ENCODE peak calls at places on chromosomes 6 and 20, in nine cellular contexts. One of them, this sample, is unnamed.

GRCh38 chr6:25927721-25928359 is 2.7 kb downstream of the SLC17A2 start:
- DNase-seq in NCI-H510A treated with DMSO at 0.1 percent for 48 hours: no peak
- DNase-seq in NCI-H2171: no peak
- DNase-seq in neuronal stem cell: no peak
- DNase-seq in B cell: no peak
- DNase-seq in stimulated activated CD8-positive, alpha-beta memory T cell treated with anti-CD3 and anti-CD28 coated beads, Interleukin-12 subunit alpha, Interleukin-12 subunit beta, amount 100 ng/mL, for 4 hours: no peak
- DNase-seq in 8988T: no peak
- DNase-seq in CD4-positive, alpha-beta T cell: no peak
- DNase-seq in NCI-H345: no peak
- DNase-seq in this sample: no peak

GRCh38 chr20:43189614-43190331 is at the start of gene PTPRT:
- DNase-seq in NCI-H510A treated with DMSO at 0.1 percent for 48 hours: no peak
- DNase-seq in NCI-H2171: no peak
- DNase-seq in neuronal stem cell: no peak
- DNase-seq in B cell: no peak
- DNase-seq in stimulated activated CD8-positive, alpha-beta memory T cell treated with anti-CD3 and anti-CD28 coated beads, Interleukin-12 subunit alpha, Interleukin-12 subunit beta, amount 100 ng/mL, for 4 hours: no peak
- DNase-seq in 8988T: peak; percentile 29
- DNase-seq in CD4-positive, alpha-beta T cell: no peak
- DNase-seq in NCI-H345: peak; percentile 43
- DNase-seq in this sample: no peak

GRCh38 chr6:75493400-75494064 is at the start of gene FILIP1:
- DNase-seq in NCI-H510A treated with DMSO at 0.1 percent for 48 hours: no peak
- DNase-seq in NCI-H2171: no peak
- DNase-seq in neuronal stem cell: no peak
- DNase-seq in B cell: no peak
- DNase-seq in stimulated activated CD8-positive, alpha-beta memory T cell treated with anti-CD3 and anti-CD28 coated beads, Interleukin-12 subunit alpha, Interleukin-12 subunit beta, amount 100 ng/mL, for 4 hours: no peak
- DNase-seq in 8988T: no peak
- DNase-seq in CD4-positive, alpha-beta T cell: no peak
- DNase-seq in NCI-H345: no peak
- DNase-seq in this sample: peak; percentile 13

GRCh38 chr6:26296857-26297648 is 67.9 kb upstream of the BTN3A2 start:
- DNase-seq in NCI-H510A treated with DMSO at 0.1 percent for 48 hours: no peak
- DNase-seq in NCI-H2171: no peak
- DNase-seq in neuronal stem cell: no peak
- DNase-seq in B cell: no peak
- DNase-seq in stimulated activated CD8-positive, alpha-beta memory T cell treated with anti-CD3 and anti-CD28 coated beads, Interleukin-12 subunit alpha, Interleukin-12 subunit beta, amount 100 ng/mL, for 4 hours: no peak
- DNase-seq in 8988T: no peak
- DNase-seq in CD4-positive, alpha-beta T cell: no peak
- DNase-seq in NCI-H345: no peak
- DNase-seq in this sample: no peak

GRCh38 chr6:77450924-77451323 is 12.4 kb downstream of the HTR1B start:
- DNase-seq in NCI-H510A treated with DMSO at 0.1 percent for 48 hours: no peak
- DNase-seq in NCI-H2171: no peak
- DNase-seq in neuronal stem cell: no peak
- DNase-seq in B cell: no peak
- DNase-seq in stimulated activated CD8-positive, alpha-beta memory T cell treated with anti-CD3 and anti-CD28 coated beads, Interleukin-12 subunit alpha, Interleukin-12 subunit beta, amount 100 ng/mL, for 4 hours: no peak
- DNase-seq in 8988T: no peak
- DNase-seq in CD4-positive, alpha-beta T cell: no peak
- DNase-seq in NCI-H345: no peak
- DNase-seq in this sample: no peak

GRCh38 chr20:23659989-23660837 is 22.5 kb upstream of the CST3 start:
- DNase-seq in NCI-H510A treated with DMSO at 0.1 percent for 48 hours: no peak
- DNase-seq in NCI-H2171: peak; percentile 61
- DNase-seq in neuronal stem cell: no peak
- DNase-seq in B cell: no peak
- DNase-seq in stimulated activated CD8-positive, alpha-beta memory T cell treated with anti-CD3 and anti-CD28 coated beads, Interleukin-12 subunit alpha, Interleukin-12 subunit beta, amount 100 ng/mL, for 4 hours: no peak
- DNase-seq in 8988T: no peak
- DNase-seq in CD4-positive, alpha-beta T cell: no peak
- DNase-seq in NCI-H345: no peak
- DNase-seq in this sample: no peak

GRCh38 chr6:12066297-12066696 is 54.2 kb downstream of the HIVEP1 start:
- DNase-seq in NCI-H510A treated with DMSO at 0.1 percent for 48 hours: no peak
- DNase-seq in NCI-H2171: no peak
- DNase-seq in neuronal stem cell: no peak
- DNase-seq in B cell: no peak
- DNase-seq in stimulated activated CD8-positive, alpha-beta memory T cell treated with anti-CD3 and anti-CD28 coated beads, Interleukin-12 subunit alpha, Interleukin-12 subunit beta, amount 100 ng/mL, for 4 hours: no peak
- DNase-seq in 8988T: no peak
- DNase-seq in CD4-positive, alpha-beta T cell: no peak
- DNase-seq in NCI-H345: no peak
- DNase-seq in this sample: no peak

GRCh38 chr20:40563296-40563950 is 125.6 kb downstream of the MAFB start:
- DNase-seq in NCI-H510A treated with DMSO at 0.1 percent for 48 hours: no peak
- DNase-seq in NCI-H2171: no peak
- DNase-seq in neuronal stem cell: no peak
- DNase-seq in B cell: no peak
- DNase-seq in stimulated activated CD8-positive, alpha-beta memory T cell treated with anti-CD3 and anti-CD28 coated beads, Interleukin-12 subunit alpha, Interleukin-12 subunit beta, amount 100 ng/mL, for 4 hours: no peak
- DNase-seq in 8988T: no peak
- DNase-seq in CD4-positive, alpha-beta T cell: no peak
- DNase-seq in NCI-H345: peak; percentile 32
- DNase-seq in this sample: no peak

GRCh38 chr6:134196568-134197301 is 121.2 kb downstream of the SGK1 start:
- DNase-seq in NCI-H510A treated with DMSO at 0.1 percent for 48 hours: no peak
- DNase-seq in NCI-H2171: no peak
- DNase-seq in neuronal stem cell: no peak
- DNase-seq in B cell: no peak
- DNase-seq in stimulated activated CD8-positive, alpha-beta memory T cell treated with anti-CD3 and anti-CD28 coated beads, Interleukin-12 subunit alpha, Interleukin-12 subunit beta, amount 100 ng/mL, for 4 hours: no peak
- DNase-seq in 8988T: no peak
- DNase-seq in CD4-positive, alpha-beta T cell: no peak
- DNase-seq in NCI-H345: no peak
- DNase-seq in this sample: no peak

GRCh38 chr20:4490595-4491280 is 231.0 kb upstream of the PRND start:
- DNase-seq in NCI-H510A treated with DMSO at 0.1 percent for 48 hours: no peak
- DNase-seq in NCI-H2171: no peak
- DNase-seq in neuronal stem cell: no peak
- DNase-seq in B cell: no peak
- DNase-seq in stimulated activated CD8-positive, alpha-beta memory T cell treated with anti-CD3 and anti-CD28 coated beads, Interleukin-12 subunit alpha, Interleukin-12 subunit beta, amount 100 ng/mL, for 4 hours: no peak
- DNase-seq in 8988T: no peak
- DNase-seq in CD4-positive, alpha-beta T cell: no peak
- DNase-seq in NCI-H345: no peak
- DNase-seq in this sample: peak; percentile 61

GRCh38 chr6:131819507-131820228 is 11.8 kb downstream of the ENPP1 start:
- DNase-seq in NCI-H510A treated with DMSO at 0.1 percent for 48 hours: no peak
- DNase-seq in NCI-H2171: no peak
- DNase-seq in neuronal stem cell: no peak
- DNase-seq in B cell: no peak
- DNase-seq in stimulated activated CD8-positive, alpha-beta memory T cell treated with anti-CD3 and anti-CD28 coated beads, Interleukin-12 subunit alpha, Interleukin-12 subunit beta, amount 100 ng/mL, for 4 hours: no peak
- DNase-seq in 8988T: no peak
- DNase-seq in CD4-positive, alpha-beta T cell: no peak
- DNase-seq in NCI-H345: no peak
- DNase-seq in this sample: no peak

GRCh38 chr6:13398421-13398994 is 70.2 kb upstream of the TBC1D7 start:
- DNase-seq in NCI-H510A treated with DMSO at 0.1 percent for 48 hours: no peak
- DNase-seq in NCI-H2171: no peak
- DNase-seq in neuronal stem cell: peak; percentile 23
- DNase-seq in B cell: no peak
- DNase-seq in stimulated activated CD8-positive, alpha-beta memory T cell treated with anti-CD3 and anti-CD28 coated beads, Interleukin-12 subunit alpha, Interleukin-12 subunit beta, amount 100 ng/mL, for 4 hours: no peak
- DNase-seq in 8988T: no peak
- DNase-seq in CD4-positive, alpha-beta T cell: no peak
- DNase-seq in NCI-H345: no peak
- DNase-seq in this sample: no peak

GRCh38 chr6:41021832-41022231 is 17.2 kb downstream of the UNC5CL start:
- DNase-seq in NCI-H510A treated with DMSO at 0.1 percent for 48 hours: no peak
- DNase-seq in NCI-H2171: no peak
- DNase-seq in neuronal stem cell: no peak
- DNase-seq in B cell: no peak
- DNase-seq in stimulated activated CD8-positive, alpha-beta memory T cell treated with anti-CD3 and anti-CD28 coated beads, Interleukin-12 subunit alpha, Interleukin-12 subunit beta, amount 100 ng/mL, for 4 hours: no peak
- DNase-seq in 8988T: no peak
- DNase-seq in CD4-positive, alpha-beta T cell: no peak
- DNase-seq in NCI-H345: no peak
- DNase-seq in this sample: peak; percentile 71

GRCh38 chr6:112296122-112296521 is 41.8 kb upstream of the LAMA4 start:
- DNase-seq in NCI-H510A treated with DMSO at 0.1 percent for 48 hours: no peak
- DNase-seq in NCI-H2171: no peak
- DNase-seq in neuronal stem cell: no peak
- DNase-seq in B cell: no peak
- DNase-seq in stimulated activated CD8-positive, alpha-beta memory T cell treated with anti-CD3 and anti-CD28 coated beads, Interleukin-12 subunit alpha, Interleukin-12 subunit beta, amount 100 ng/mL, for 4 hours: no peak
- DNase-seq in 8988T: no peak
- DNase-seq in CD4-positive, alpha-beta T cell: no peak
- DNase-seq in NCI-H345: no peak
- DNase-seq in this sample: no peak

GRCh38 chr20:63134201-63134612 is 81.7 kb downstream of the YTHDF1 start:
- DNase-seq in NCI-H510A treated with DMSO at 0.1 percent for 48 hours: no peak
- DNase-seq in NCI-H2171: no peak
- DNase-seq in neuronal stem cell: no peak
- DNase-seq in B cell: no peak
- DNase-seq in stimulated activated CD8-positive, alpha-beta memory T cell treated with anti-CD3 and anti-CD28 coated beads, Interleukin-12 subunit alpha, Interleukin-12 subunit beta, amount 100 ng/mL, for 4 hours: no peak
- DNase-seq in 8988T: no peak
- DNase-seq in CD4-positive, alpha-beta T cell: no peak
- DNase-seq in NCI-H345: no peak
- DNase-seq in this sample: no peak

GRCh38 chr6:158344534-158344933 is 32.3 kb downstream of the TULP4 start:
- DNase-seq in NCI-H510A treated with DMSO at 0.1 percent for 48 hours: no peak
- DNase-seq in NCI-H2171: no peak
- DNase-seq in neuronal stem cell: no peak
- DNase-seq in B cell: no peak
- DNase-seq in stimulated activated CD8-positive, alpha-beta memory T cell treated with anti-CD3 and anti-CD28 coated beads, Interleukin-12 subunit alpha, Interleukin-12 subunit beta, amount 100 ng/mL, for 4 hours: no peak
- DNase-seq in 8988T: no peak
- DNase-seq in CD4-positive, alpha-beta T cell: no peak
- DNase-seq in NCI-H345: no peak
- DNase-seq in this sample: no peak

GRCh38 chr20:2350606-2351005 is 30.1 kb upstream of the TGM6 start:
- DNase-seq in NCI-H510A treated with DMSO at 0.1 percent for 48 hours: no peak
- DNase-seq in NCI-H2171: no peak
- DNase-seq in neuronal stem cell: no peak
- DNase-seq in B cell: no peak
- DNase-seq in stimulated activated CD8-positive, alpha-beta memory T cell treated with anti-CD3 and anti-CD28 coated beads, Interleukin-12 subunit alpha, Interleukin-12 subunit beta, amount 100 ng/mL, for 4 hours: no peak
- DNase-seq in 8988T: no peak
- DNase-seq in CD4-positive, alpha-beta T cell: no peak
- DNase-seq in NCI-H345: no peak
- DNase-seq in this sample: no peak

GRCh38 chr6:168196881-168197635 is 118.0 kb upstream of the FRMD1 start:
- DNase-seq in NCI-H510A treated with DMSO at 0.1 percent for 48 hours: no peak
- DNase-seq in NCI-H2171: no peak
- DNase-seq in neuronal stem cell: no peak
- DNase-seq in B cell: no peak
- DNase-seq in stimulated activated CD8-positive, alpha-beta memory T cell treated with anti-CD3 and anti-CD28 coated beads, Interleukin-12 subunit alpha, Interleukin-12 subunit beta, amount 100 ng/mL, for 4 hours: no peak
- DNase-seq in 8988T: no peak
- DNase-seq in CD4-positive, alpha-beta T cell: no peak
- DNase-seq in NCI-H345: peak; percentile 55
- DNase-seq in this sample: no peak

GRCh38 chr20:40688129-40689099 is 622 bp downstream of the MAFB start:
- DNase-seq in NCI-H510A treated with DMSO at 0.1 percent for 48 hours: no peak
- DNase-seq in NCI-H2171: no peak
- DNase-seq in neuronal stem cell: no peak
- DNase-seq in B cell: no peak
- DNase-seq in stimulated activated CD8-positive, alpha-beta memory T cell treated with anti-CD3 and anti-CD28 coated beads, Interleukin-12 subunit alpha, Interleukin-12 subunit beta, amount 100 ng/mL, for 4 hours: no peak
- DNase-seq in 8988T: no peak
- DNase-seq in CD4-positive, alpha-beta T cell: no peak
- DNase-seq in NCI-H345: peak; percentile 61
- DNase-seq in this sample: peak; percentile 44

GRCh38 chr20:23049933-23050838 is 714 bp upstream of the THBD start:
- DNase-seq in NCI-H510A treated with DMSO at 0.1 percent for 48 hours: no peak
- DNase-seq in NCI-H2171: no peak
- DNase-seq in neuronal stem cell: peak; percentile 29
- DNase-seq in B cell: no peak
- DNase-seq in stimulated activated CD8-positive, alpha-beta memory T cell treated with anti-CD3 and anti-CD28 coated beads, Interleukin-12 subunit alpha, Interleukin-12 subunit beta, amount 100 ng/mL, for 4 hours: no peak
- DNase-seq in 8988T: no peak
- DNase-seq in CD4-positive, alpha-beta T cell: no peak
- DNase-seq in NCI-H345: no peak
- DNase-seq in this sample: no peak

GRCh38 chr6:31619805-31620585 is 520 bp upstream of the PRRC2A start:
- DNase-seq in NCI-H510A treated with DMSO at 0.1 percent for 48 hours: peak; percentile 99
- DNase-seq in NCI-H2171: peak; percentile 98
- DNase-seq in neuronal stem cell: peak; percentile 99
- DNase-seq in B cell: peak; percentile 97
- DNase-seq in stimulated activated CD8-positive, alpha-beta memory T cell treated with anti-CD3 and anti-CD28 coated beads, Interleukin-12 subunit alpha, Interleukin-12 subunit beta, amount 100 ng/mL, for 4 hours: peak; percentile 90
- DNase-seq in 8988T: peak; percentile 91
- DNase-seq in CD4-positive, alpha-beta T cell: peak; percentile 95
- DNase-seq in NCI-H345: peak; percentile 99
- DNase-seq in this sample: peak; percentile 100

GRCh38 chr6:169185011-169185521 is 68.6 kb downstream of the THBS2 start:
- DNase-seq in NCI-H510A treated with DMSO at 0.1 percent for 48 hours: no peak
- DNase-seq in NCI-H2171: no peak
- DNase-seq in neuronal stem cell: no peak
- DNase-seq in B cell: no peak
- DNase-seq in stimulated activated CD8-positive, alpha-beta memory T cell treated with anti-CD3 and anti-CD28 coated beads, Interleukin-12 subunit alpha, Interleukin-12 subunit beta, amount 100 ng/mL, for 4 hours: no peak
- DNase-seq in 8988T: no peak
- DNase-seq in CD4-positive, alpha-beta T cell: no peak
- DNase-seq in NCI-H345: no peak
- DNase-seq in this sample: no peak

GRCh38 chr20:36546111-36546736 is 4.9 kb downstream of the MYL9 start:
- DNase-seq in NCI-H510A treated with DMSO at 0.1 percent for 48 hours: no peak
- DNase-seq in NCI-H2171: no peak
- DNase-seq in neuronal stem cell: no peak
- DNase-seq in B cell: no peak
- DNase-seq in stimulated activated CD8-positive, alpha-beta memory T cell treated with anti-CD3 and anti-CD28 coated beads, Interleukin-12 subunit alpha, Interleukin-12 subunit beta, amount 100 ng/mL, for 4 hours: no peak
- DNase-seq in 8988T: no peak
- DNase-seq in CD4-positive, alpha-beta T cell: no peak
- DNase-seq in NCI-H345: no peak
- DNase-seq in this sample: no peak

GRCh38 chr6:141483561-141484061 is 649.1 kb upstream of the GJE1 start:
- DNase-seq in NCI-H510A treated with DMSO at 0.1 percent for 48 hours: peak; percentile 10
- DNase-seq in NCI-H2171: no peak
- DNase-seq in neuronal stem cell: no peak
- DNase-seq in B cell: peak; percentile 75
- DNase-seq in stimulated activated CD8-positive, alpha-beta memory T cell treated with anti-CD3 and anti-CD28 coated beads, Interleukin-12 subunit alpha, Interleukin-12 subunit beta, amount 100 ng/mL, for 4 hours: peak; percentile 6
- DNase-seq in 8988T: no peak
- DNase-seq in CD4-positive, alpha-beta T cell: peak; percentile 28
- DNase-seq in NCI-H345: peak; percentile 56
- DNase-seq in this sample: peak; percentile 49

GRCh38 chr6:31356216-31356945 is 598 bp downstream of the HLA-B start:
- DNase-seq in NCI-H510A treated with DMSO at 0.1 percent for 48 hours: no peak
- DNase-seq in NCI-H2171: no peak
- DNase-seq in neuronal stem cell: no peak
- DNase-seq in B cell: peak; percentile 49
- DNase-seq in stimulated activated CD8-positive, alpha-beta memory T cell treated with anti-CD3 and anti-CD28 coated beads, Interleukin-12 subunit alpha, Interleukin-12 subunit beta, amount 100 ng/mL, for 4 hours: no peak
- DNase-seq in 8988T: no peak
- DNase-seq in CD4-positive, alpha-beta T cell: no peak
- DNase-seq in NCI-H345: no peak
- DNase-seq in this sample: no peak

GRCh38 chr20:3896302-3896701 is 7.1 kb downstream of the PANK2 start:
- DNase-seq in NCI-H510A treated with DMSO at 0.1 percent for 48 hours: no peak
- DNase-seq in NCI-H2171: no peak
- DNase-seq in neuronal stem cell: no peak
- DNase-seq in B cell: no peak
- DNase-seq in stimulated activated CD8-positive, alpha-beta memory T cell treated with anti-CD3 and anti-CD28 coated beads, Interleukin-12 subunit alpha, Interleukin-12 subunit beta, amount 100 ng/mL, for 4 hours: no peak
- DNase-seq in 8988T: no peak
- DNase-seq in CD4-positive, alpha-beta T cell: no peak
- DNase-seq in NCI-H345: no peak
- DNase-seq in this sample: no peak

GRCh38 chr6:82785206-82785605 is 280.4 kb downstream of the UBE3D start:
- DNase-seq in NCI-H510A treated with DMSO at 0.1 percent for 48 hours: peak; percentile 14
- DNase-seq in NCI-H2171: no peak
- DNase-seq in neuronal stem cell: no peak
- DNase-seq in B cell: no peak
- DNase-seq in stimulated activated CD8-positive, alpha-beta memory T cell treated with anti-CD3 and anti-CD28 coated beads, Interleukin-12 subunit alpha, Interleukin-12 subunit beta, amount 100 ng/mL, for 4 hours: no peak
- DNase-seq in 8988T: no peak
- DNase-seq in CD4-positive, alpha-beta T cell: no peak
- DNase-seq in NCI-H345: no peak
- DNase-seq in this sample: no peak

GRCh38 chr6:45655630-45656422 is 278.1 kb upstream of the SUPT3H start:
- DNase-seq in NCI-H510A treated with DMSO at 0.1 percent for 48 hours: no peak
- DNase-seq in NCI-H2171: no peak
- DNase-seq in neuronal stem cell: no peak
- DNase-seq in B cell: no peak
- DNase-seq in stimulated activated CD8-positive, alpha-beta memory T cell treated with anti-CD3 and anti-CD28 coated beads, Interleukin-12 subunit alpha, Interleukin-12 subunit beta, amount 100 ng/mL, for 4 hours: no peak
- DNase-seq in 8988T: peak; percentile 73
- DNase-seq in CD4-positive, alpha-beta T cell: no peak
- DNase-seq in NCI-H345: no peak
- DNase-seq in this sample: no peak

GRCh38 chr20:57237006-57237953 is 29.2 kb downstream of the BMP7 start:
- DNase-seq in NCI-H510A treated with DMSO at 0.1 percent for 48 hours: no peak
- DNase-seq in NCI-H2171: no peak
- DNase-seq in neuronal stem cell: no peak
- DNase-seq in B cell: no peak
- DNase-seq in stimulated activated CD8-positive, alpha-beta memory T cell treated with anti-CD3 and anti-CD28 coated beads, Interleukin-12 subunit alpha, Interleukin-12 subunit beta, amount 100 ng/mL, for 4 hours: no peak
- DNase-seq in 8988T: no peak
- DNase-seq in CD4-positive, alpha-beta T cell: no peak
- DNase-seq in NCI-H345: no peak
- DNase-seq in this sample: no peak

GRCh38 chr6:169153401-169153800 is 100.2 kb downstream of the THBS2 start:
- DNase-seq in NCI-H510A treated with DMSO at 0.1 percent for 48 hours: no peak
- DNase-seq in NCI-H2171: no peak
- DNase-seq in neuronal stem cell: no peak
- DNase-seq in B cell: no peak
- DNase-seq in stimulated activated CD8-positive, alpha-beta memory T cell treated with anti-CD3 and anti-CD28 coated beads, Interleukin-12 subunit alpha, Interleukin-12 subunit beta, amount 100 ng/mL, for 4 hours: no peak
- DNase-seq in 8988T: no peak
- DNase-seq in CD4-positive, alpha-beta T cell: no peak
- DNase-seq in NCI-H345: no peak
- DNase-seq in this sample: no peak

This sample was measured in Ammon's horn.